ENCODE peak calls at places on chromosomes 3 and 15, in five cellular contexts. N is Kasumi-1; J is anterior cingulate cortex; K is stimulated activated naive B cell treated with anti-CD40 and anti-IgM and Interleukin-4, amounts not matched to agents 10 μg/mL and 1 μg/mL and 100 μg/mL, for 72 hours; U is ovary. E is an unnamed sample.

GRCh38 chr3:107674371-107674770 is 151.6 kb downstream of the BBX start:
- DNase-seq in N (no peak), J (no peak), K (no peak), U (no peak), E (no peak)

GRCh38 chr3:194671511-194671899 is 486 bp downstream of the LSG1 start:
- DNase-seq in N (peak), J (no peak), K (no peak), U (no peak), E (peak)

GRCh38 chr3:194434503-194434902 is 35.4 kb upstream of the GP5 start:
- DNase-seq in N (no peak), J (no peak), K (no peak), U (no peak), E (no peak)

GRCh38 chr3:169980055-169980454 is 13.4 kb downstream of the SEC62 start:
- DNase-seq in N (no peak), J (no peak), K (no peak), U (no peak), E (no peak)

GRCh38 chr3:125207507-125207906 is 5.0 kb downstream of the SLC12A8 start:
- DNase-seq in N (no peak), J (no peak), K (no peak), U (no peak), E (no peak)

GRCh38 chr15:65069179-65069578 is 1.4 kb upstream of the RASL12 start:
- DNase-seq in N (no peak), J (no peak), K (no peak), U (peak), E (no peak)

GRCh38 chr3:128847631-128848370 is 31.6 kb upstream of the ACAD9 start:
- DNase-seq in N (no peak), J (no peak), K (no peak), U (no peak), E (no peak)

GRCh38 chr3:155647988-155648591 is 96.8 kb downstream of the PLCH1 start:
- DNase-seq in N (no peak), J (no peak), K (no peak), U (no peak), E (no peak)

GRCh38 chr3:125585595-125586223 is 9.6 kb downstream of the OSBPL11 start:
- DNase-seq in N (peak), J (no peak), K (no peak), U (peak), E (peak)

GRCh38 chr15:85618956-85619491 is 175.7 kb downstream of the KLHL25 start:
- DNase-seq in N (peak), J (no peak), K (peak), U (peak), E (no peak)

GRCh38 chr3:37814547-37814946 is 47.1 kb upstream of the CTDSPL start:
- DNase-seq in N (peak), J (no peak), K (no peak), U (no peak), E (peak)

GRCh38 chr3:69236808-69237707 is 114.7 kb upstream of the LMOD3 start:
- DNase-seq in N (no peak), J (no peak), K (no peak), U (no peak), E (no peak)

GRCh38 chr15:83206387-83206970 is 1.1 kb downstream of the HDGFL3 start:
- DNase-seq in N (no peak), J (no peak), K (no peak), U (no peak), E (peak)

GRCh38 chr3:162776137-162776536 is 1279.5 kb downstream of the OTOL1 start:
- DNase-seq in N (no peak), J (no peak), K (no peak), U (no peak), E (no peak)

GRCh38 chr3:150451329-150452084 is 43.4 kb downstream of the TSC22D2 start:
- DNase-seq in N (no peak), J (no peak), K (no peak), U (no peak), E (no peak)

GRCh38 chr15:68272797-68273271 is 4.7 kb upstream of the FEM1B start:
- DNase-seq in N (no peak), J (no peak), K (no peak), U (no peak), E (no peak)

GRCh38 chr3:182697345-182697919 is 95.9 kb upstream of the ATP11B start:
- DNase-seq in N (no peak), J (no peak), K (no peak), U (no peak), E (no peak)

GRCh38 chr3:45688194-45688881 is 858 bp upstream of the SACM1L start:
- DNase-seq in N (peak), J (no peak), K (no peak), U (peak), E (peak)

GRCh38 chr15:90547545-90547944 is 17.8 kb downstream of the CRTC3 start:
- DNase-seq in N (no peak), J (no peak), K (no peak), U (no peak), E (no peak)

GRCh38 chr3:77001071-77001470 is 38.8 kb upstream of the ROBO2 start:
- DNase-seq in N (no peak), J (no peak), K (no peak), U (no peak), E (no peak)

GRCh38 chr3:110521019-110521418 is 550.6 kb upstream of the NECTIN3 start:
- DNase-seq in N (no peak), J (no peak), K (no peak), U (no peak), E (peak)

E was measured in A549.